ENCODE peak calls at places on chromosomes 12 and 14, in four cellular contexts. P, G, L and J are unnamed samples.

GRCh38 chr12:66668311-66668710 is 10.6 kb downstream of the GRIP1 start:
- DNase-seq in P (no peak), G (no peak), L (no peak), J (no peak)

GRCh38 chr12:46449161-46449715 is 76.7 kb upstream of the SLC38A2 start:
- DNase-seq in P (no peak), G (no peak), L (no peak), J (no peak)

GRCh38 chr14:75486317-75486716 is 36.0 kb upstream of the BATF start:
- DNase-seq in P (no peak), G (no peak), L (no peak), J (no peak)

GRCh38 chr14:71579331-71579730 is 352.9 kb upstream of the RGS6 start:
- DNase-seq in P (no peak), G (no peak), L (no peak), J (no peak)

GRCh38 chr14:70722418-70722817 is 80.7 kb downstream of the TTC9 start:
- DNase-seq in P (no peak), G (no peak), L (no peak), J (no peak)

GRCh38 chr12:24480766-24481449 is 468.0 kb downstream of the BCAT1 start:
- DNase-seq in P (no peak), G (no peak), L (no peak), J (no peak)

GRCh38 chr14:73619524-73619923 is 7.2 kb downstream of the ACOT6 start:
- DNase-seq in P (no peak), G (no peak), L (no peak), J (no peak)

GRCh38 chr14:38951451-38951850 is 151.6 kb downstream of the SEC23A start:
- DNase-seq in P (no peak), G (peak), L (no peak), J (no peak)

GRCh38 chr14:81990312-81990761 is 456.7 kb upstream of the SEL1L start:
- DNase-seq in P (no peak), G (peak), L (no peak), J (peak)

DNA sequence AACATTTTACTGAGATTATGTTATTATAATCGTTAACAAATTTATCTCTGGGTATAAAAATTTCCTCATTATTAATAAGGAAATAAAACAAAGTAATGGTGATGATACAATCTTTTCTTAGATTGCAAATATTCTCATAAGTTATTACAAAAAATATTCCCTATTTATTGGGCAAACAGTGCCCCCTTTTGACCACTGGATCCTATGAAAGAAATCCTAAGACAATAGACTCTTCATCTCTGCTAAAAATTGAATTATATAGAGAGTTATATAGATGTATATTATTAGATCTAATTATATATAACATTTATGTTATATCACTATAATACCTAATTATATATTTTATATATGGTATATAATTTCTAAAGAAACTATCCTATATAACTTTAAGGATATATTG is 94.2 kb upstream of the FGD4 start:
- DNase-seq in P (no peak), G (no peak), L (no peak), J (peak)
- TF ChIP-seq CTCF in P (peak), G (peak), L (peak), J (peak)

DNA sequence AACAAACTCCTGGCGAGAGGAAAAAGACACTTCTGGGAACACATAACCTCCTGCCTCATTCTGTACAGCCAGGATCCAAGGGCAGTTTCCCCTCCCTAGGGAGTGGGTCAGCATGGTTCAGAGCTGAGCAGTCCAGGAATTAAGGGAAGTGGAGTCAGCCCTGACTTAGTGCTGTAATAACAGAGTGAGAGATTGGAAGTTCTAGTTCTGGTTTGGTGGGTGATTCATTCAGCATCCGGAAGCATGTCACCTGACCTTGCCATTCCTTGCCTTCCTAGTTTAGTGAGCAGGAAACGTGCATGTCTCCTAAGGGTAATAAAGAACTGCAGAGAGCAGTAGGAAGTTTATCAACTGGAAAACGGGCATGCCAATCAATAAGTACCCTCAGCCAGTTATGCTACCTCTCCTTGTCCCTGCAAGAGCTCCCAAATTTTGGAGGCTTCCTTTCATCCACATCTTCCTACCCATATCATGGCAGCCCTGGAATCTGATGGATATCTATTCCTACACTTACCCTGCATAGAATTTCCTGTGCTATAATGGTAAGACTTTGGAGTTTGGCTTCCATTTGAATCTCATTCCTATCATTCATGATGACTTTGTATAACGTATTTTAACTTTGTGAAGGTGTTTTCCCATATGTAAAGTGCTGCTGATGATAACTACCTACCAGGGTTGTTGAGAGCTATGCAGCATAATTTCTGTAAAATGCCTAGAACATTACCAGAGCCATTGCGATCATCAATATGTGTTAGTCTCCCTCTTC is 28.5 kb upstream of the MAGOHB start:
- DNase-seq in P (peak), G (peak), L (no peak), J (no peak)
- TF ChIP-seq CTCF in P (no peak), G (no peak), L (no peak), J (no peak)

GRCh38 chr14:25406818-25407217 is 356.9 kb upstream of the STXBP6 start:
- DNase-seq in P (no peak), G (peak), L (no peak), J (peak)
- TF ChIP-seq CTCF in P (peak), G (peak), L (no peak), J (peak)

DNA sequence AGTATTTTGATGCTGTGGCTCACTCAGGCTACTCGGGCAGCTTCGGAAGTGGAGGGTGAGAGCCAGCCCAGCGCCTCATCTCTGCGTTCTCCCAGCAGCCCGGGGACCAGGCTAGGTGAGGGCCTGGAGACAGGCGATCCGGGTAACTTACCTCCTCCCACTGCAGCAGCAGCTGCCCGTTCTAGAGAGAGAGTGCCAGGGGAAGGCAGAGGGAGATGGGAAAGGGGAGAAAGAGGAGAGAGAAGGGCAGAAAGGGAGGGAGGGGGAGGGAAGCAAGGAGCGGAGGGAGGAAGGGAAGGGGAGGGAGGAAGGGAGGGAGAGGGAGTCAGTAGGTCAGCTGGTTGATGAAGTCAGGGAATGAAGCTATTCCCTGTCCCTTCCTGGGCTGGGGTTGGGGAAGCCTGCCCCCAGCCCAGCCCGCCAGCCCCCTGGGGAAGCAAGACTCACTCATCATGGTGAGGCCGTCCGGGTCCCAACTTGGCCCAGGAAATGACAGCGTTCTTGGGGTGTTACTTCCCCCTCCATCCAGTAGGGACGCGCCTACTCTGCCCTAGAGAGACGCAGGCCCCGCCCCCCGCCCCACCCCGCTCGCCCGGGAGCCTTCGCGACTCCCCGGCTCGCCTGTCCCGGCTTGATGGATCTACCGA is at the start of gene IFI27L2:
- DNase-seq in P (no peak), G (peak), L (peak), J (peak)
- TF ChIP-seq CTCF in P (peak), G (peak), L (no peak), J (peak)

GRCh38 chr14:104650057-104650980 is 39.1 kb upstream of the INF2 start:
- DNase-seq in P (no peak), G (peak), L (peak), J (peak)
- TF ChIP-seq CTCF in P (peak), G (peak), L (peak), J (peak)

GRCh38 chr12:3491938-3492867 is 1.2 kb downstream of the PRMT8 start:
- DNase-seq in P (peak), G (peak), L (peak), J (peak)

GRCh38 chr12:3493225-3494049 is 2.4 kb downstream of the PRMT8 start:
- DNase-seq in P (no peak), G (no peak), L (no peak), J (peak)

GRCh38 chr12:3492868-3493224 is 1.8 kb downstream of the PRMT8 start:
- DNase-seq in P (no peak), G (no peak), L (no peak), J (peak)

GRCh38 chr12:3496964-3497363 is 6.0 kb downstream of the PRMT8 start:
- DNase-seq in P (no peak), G (no peak), L (no peak), J (peak)
- TF ChIP-seq CTCF in P (peak), G (no peak), L (no peak), J (no peak)